ENCODE peak calls at places on chromosomes 13 and 19, in ten cellular contexts. D, K, M, A, S, O, W, V, F and C are unnamed samples.

GRCh38 chr13:21032656-21033055 is 28.7 kb downstream of the LATS2 start:
- DNase-seq in D (no peak), K (no peak), M (no peak), A (no peak), S (no peak), O (no peak), W (no peak), V (no peak), F (no peak), C (no peak)

GRCh38 chr19:4636151-4636717 is 3.1 kb upstream of the TNFAIP8L1 start:
- DNase-seq in D (peak), K (peak), M (peak), A (no peak), S (peak), O (peak), W (no peak), V (peak), F (peak), C (peak)

GRCh38 chr13:101417043-101417406 is 717 bp upstream of the NALCN start:
- DNase-seq in D (no peak), K (no peak), M (peak), A (peak), S (peak), O (no peak), W (peak), V (peak), F (no peak), C (peak)

GRCh38 chr13:51557423-51557822 is 26.8 kb upstream of the WDFY2 start:
- DNase-seq in D (no peak), K (no peak), M (no peak), A (no peak), S (no peak), O (no peak), W (no peak), V (no peak), F (no peak), C (no peak)

GRCh38 chr19:14019100-14019499 is 8.8 kb upstream of the RLN3 start:
- DNase-seq in D (no peak), K (no peak), M (no peak), A (no peak), S (no peak), O (no peak), W (no peak), V (no peak), F (no peak), C (no peak)

GRCh38 chr19:51586103-51586728 is 15.1 kb downstream of the ZNF175 start:
- DNase-seq in D (no peak), K (no peak), M (no peak), A (no peak), S (no peak), O (no peak), W (no peak), V (no peak), F (no peak), C (no peak)

GRCh38 chr19:1491114-1491848 is at the start of gene REEP6:
- DNase-seq in D (no peak), K (no peak), M (no peak), A (no peak), S (no peak), O (no peak), W (no peak), V (no peak), F (no peak), C (no peak)

GRCh38 chr13:30845297-30846214 is 60.5 kb upstream of the MEDAG start:
- DNase-seq in D (no peak), K (no peak), M (peak), A (no peak), S (peak), O (no peak), W (no peak), V (no peak), F (no peak), C (no peak)

GRCh38 chr13:81987159-81987558 is 1646.2 kb upstream of the SPRY2 start:
- DNase-seq in D (no peak), K (no peak), M (no peak), A (no peak), S (peak), O (no peak), W (no peak), V (no peak), F (no peak), C (no peak)

GRCh38 chr13:90105276-90105675 is 1242.2 kb upstream of the MIR17HG start:
- DNase-seq in D (peak), K (no peak), M (peak), A (no peak), S (peak), O (no peak), W (no peak), V (no peak), F (no peak), C (no peak)

GRCh38 chr19:10074153-10074552 is 12.0 kb upstream of the SHFL start:
- DNase-seq in D (peak), K (no peak), M (peak), A (peak), S (peak), O (peak), W (no peak), V (no peak), F (peak), C (no peak)

GRCh38 chr13:29850213-29850898 is at the start of gene UBL3:
- DNase-seq in D (peak), K (peak), M (peak), A (peak), S (peak), O (peak), W (peak), V (peak), F (peak), C (peak)

GRCh38 chr13:64579331-64579730 is 2650.8 kb downstream of the PCDH9 start:
- DNase-seq in D (no peak), K (no peak), M (no peak), A (peak), S (no peak), O (no peak), W (no peak), V (no peak), F (no peak), C (no peak)

GRCh38 chr13:96982672-96983071 is 11.6 kb downstream of the OXGR1 start:
- DNase-seq in D (no peak), K (no peak), M (no peak), A (no peak), S (no peak), O (no peak), W (no peak), V (no peak), F (peak), C (no peak)

GRCh38 chr13:34939771-34940170 is 2.3 kb upstream of the NBEA start:
- DNase-seq in D (no peak), K (no peak), M (no peak), A (no peak), S (peak), O (no peak), W (no peak), V (no peak), F (no peak), C (no peak)

GRCh38 chr13:77784531-77784930 is 87.0 kb downstream of the SLAIN1 start:
- DNase-seq in D (no peak), K (no peak), M (no peak), A (no peak), S (no peak), O (no peak), W (no peak), V (no peak), F (no peak), C (no peak)

GRCh38 chr13:41122838-41123237 is 9.8 kb downstream of the KBTBD6 start:
- DNase-seq in D (no peak), K (no peak), M (no peak), A (no peak), S (no peak), O (no peak), W (no peak), V (no peak), F (no peak), C (peak)

GRCh38 chr13:45731455-45731854 is 29.3 kb downstream of the CBY2 start:
- DNase-seq in D (no peak), K (no peak), M (no peak), A (no peak), S (no peak), O (no peak), W (no peak), V (no peak), F (no peak), C (no peak)

GRCh38 chr13:50323440-50324070 is 308.3 kb downstream of the KCNRG start:
- DNase-seq in D (peak), K (no peak), M (peak), A (no peak), S (peak), O (no peak), W (no peak), V (no peak), F (no peak), C (no peak)

GRCh38 chr13:32829269-32829668 is 187.0 kb upstream of the KL start:
- DNase-seq in D (no peak), K (no peak), M (peak), A (no peak), S (peak), O (no peak), W (no peak), V (no peak), F (no peak), C (no peak)

GRCh38 chr13:24127116-24127631 is 33.3 kb upstream of the SPATA13 start:
- DNase-seq in D (peak), K (no peak), M (peak), A (no peak), S (peak), O (no peak), W (peak), V (no peak), F (no peak), C (no peak)

GRCh38 chr19:8638078-8638619 is 7.7 kb downstream of the NFILZ start:
- DNase-seq in D (no peak), K (no peak), M (peak), A (no peak), S (no peak), O (no peak), W (no peak), V (no peak), F (no peak), C (no peak)

GRCh38 chr19:47253467-47253881 is 2.9 kb upstream of the CCDC9 start:
- DNase-seq in D (no peak), K (no peak), M (peak), A (no peak), S (peak), O (no peak), W (no peak), V (no peak), F (no peak), C (no peak)

GRCh38 chr13:64527561-64527960 is 2702.6 kb downstream of the PCDH9 start:
- DNase-seq in D (no peak), K (no peak), M (no peak), A (no peak), S (no peak), O (no peak), W (no peak), V (no peak), F (no peak), C (no peak)

GRCh38 chr19:41563847-41564514 is 12.0 kb upstream of the CEACAM21 start:
- DNase-seq in D (no peak), K (no peak), M (no peak), A (no peak), S (no peak), O (peak), W (no peak), V (peak), F (no peak), C (no peak)

GRCh38 chr13:73142091-73142490 is 83.3 kb downstream of the KLF5 start:
- DNase-seq in D (no peak), K (no peak), M (no peak), A (no peak), S (no peak), O (no peak), W (no peak), V (peak), F (no peak), C (no peak)

GRCh38 chr13:100673831-100674362 is 698 bp downstream of the TMTC4 start:
- DNase-seq in D (peak), K (no peak), M (peak), A (peak), S (peak), O (no peak), W (peak), V (peak), F (peak), C (peak)

GRCh38 chr13:23067129-23067528 is 113.7 kb upstream of the SGCG start:
- DNase-seq in D (no peak), K (no peak), M (no peak), A (no peak), S (no peak), O (no peak), W (no peak), V (no peak), F (no peak), C (no peak)

GRCh38 chr13:89982406-89983085 is 1364.9 kb upstream of the MIR17HG start:
- DNase-seq in D (peak), K (no peak), M (no peak), A (no peak), S (peak), O (no peak), W (no peak), V (no peak), F (no peak), C (no peak)